ENCODE peak calls at places on chromosomes 4 and X, in seven cellular contexts. One of them, this sample, is unnamed.

GRCh38 chr4:53763813-53764597 is 172.7 kb upstream of the LNX1 start:
- DNase-seq in psoas muscle: no peak
- DNase-seq in choroid plexus epithelial cell: peak
- DNase-seq in body of pancreas: no peak
- DNase-seq in WTC11: no peak
- DNase-seq in esophagus squamous epithelium: no peak
- DNase-seq in suprapubic skin: no peak
- DNase-seq in this sample: no peak

GRCh38 chr4:5366421-5366820 is 315.1 kb downstream of the STK32B start:
- DNase-seq in psoas muscle: no peak
- DNase-seq in choroid plexus epithelial cell: no peak
- DNase-seq in body of pancreas: no peak
- DNase-seq in WTC11: no peak
- DNase-seq in esophagus squamous epithelium: no peak
- DNase-seq in suprapubic skin: no peak
- DNase-seq in this sample: no peak

GRCh38 chrX:69522052-69522451 is 17.9 kb downstream of the NALF2 start:
- DNase-seq in psoas muscle: no peak
- DNase-seq in choroid plexus epithelial cell: no peak
- DNase-seq in body of pancreas: no peak
- DNase-seq in WTC11: no peak
- DNase-seq in esophagus squamous epithelium: no peak
- DNase-seq in suprapubic skin: no peak
- DNase-seq in this sample: no peak

GRCh38 chr4:162347492-162348213 is 183.9 kb upstream of the FSTL5 start:
- DNase-seq in psoas muscle: peak
- DNase-seq in choroid plexus epithelial cell: no peak
- DNase-seq in body of pancreas: no peak
- DNase-seq in WTC11: no peak
- DNase-seq in esophagus squamous epithelium: no peak
- DNase-seq in suprapubic skin: no peak
- DNase-seq in this sample: no peak

GRCh38 chr4:170741856-170742255 is 652.1 kb upstream of the AADAT start:
- DNase-seq in psoas muscle: no peak
- DNase-seq in choroid plexus epithelial cell: no peak
- DNase-seq in body of pancreas: no peak
- DNase-seq in WTC11: no peak
- DNase-seq in esophagus squamous epithelium: no peak
- DNase-seq in suprapubic skin: no peak
- DNase-seq in this sample: no peak

GRCh38 chr4:165325732-165326512 is 1.5 kb upstream of the MSMO1 start:
- DNase-seq in psoas muscle: no peak
- DNase-seq in choroid plexus epithelial cell: peak
- DNase-seq in body of pancreas: peak
- DNase-seq in WTC11: no peak
- DNase-seq in esophagus squamous epithelium: no peak
- DNase-seq in suprapubic skin: no peak
- DNase-seq in this sample: no peak

GRCh38 chr4:90127223-90127705 is at the start of gene CCSER1:
- DNase-seq in psoas muscle: peak
- DNase-seq in choroid plexus epithelial cell: peak
- DNase-seq in body of pancreas: peak
- DNase-seq in WTC11: peak
- DNase-seq in esophagus squamous epithelium: peak
- DNase-seq in suprapubic skin: peak
- DNase-seq in this sample: peak

GRCh38 chrX:18406531-18407266 is 18.7 kb upstream of the CDKL5 start:
- DNase-seq in psoas muscle: no peak
- DNase-seq in choroid plexus epithelial cell: no peak
- DNase-seq in body of pancreas: no peak
- DNase-seq in WTC11: no peak
- DNase-seq in esophagus squamous epithelium: no peak
- DNase-seq in suprapubic skin: no peak
- DNase-seq in this sample: no peak

GRCh38 chr4:2363056-2363719 is 55.3 kb downstream of the ZFYVE28 start:
- DNase-seq in psoas muscle: peak
- DNase-seq in choroid plexus epithelial cell: no peak
- DNase-seq in body of pancreas: peak
- DNase-seq in WTC11: no peak
- DNase-seq in esophagus squamous epithelium: no peak
- DNase-seq in suprapubic skin: no peak
- DNase-seq in this sample: no peak

GRCh38 chr4:3246458-3247398 is 2.2 kb upstream of the MSANTD1 start:
- DNase-seq in psoas muscle: no peak
- DNase-seq in choroid plexus epithelial cell: no peak
- DNase-seq in body of pancreas: no peak
- DNase-seq in WTC11: no peak
- DNase-seq in esophagus squamous epithelium: no peak
- DNase-seq in suprapubic skin: no peak
- DNase-seq in this sample: no peak

GRCh38 chrX:65920620-65921019 is 119.3 kb downstream of the VSIG4 start:
- DNase-seq in psoas muscle: no peak
- DNase-seq in choroid plexus epithelial cell: no peak
- DNase-seq in body of pancreas: no peak
- DNase-seq in WTC11: no peak
- DNase-seq in esophagus squamous epithelium: no peak
- DNase-seq in suprapubic skin: no peak
- DNase-seq in this sample: no peak

GRCh38 chr4:3865986-3866812 is 100.0 kb downstream of the ADRA2C start:
- DNase-seq in psoas muscle: no peak
- DNase-seq in choroid plexus epithelial cell: no peak
- DNase-seq in body of pancreas: no peak
- DNase-seq in WTC11: peak
- DNase-seq in esophagus squamous epithelium: no peak
- DNase-seq in suprapubic skin: peak
- DNase-seq in this sample: no peak

GRCh38 chr4:2186133-2186864 is 55.6 kb downstream of the HAUS3 start:
- DNase-seq in psoas muscle: no peak
- DNase-seq in choroid plexus epithelial cell: peak
- DNase-seq in body of pancreas: peak
- DNase-seq in WTC11: peak
- DNase-seq in esophagus squamous epithelium: no peak
- DNase-seq in suprapubic skin: no peak
- DNase-seq in this sample: peak

GRCh38 chr4:150033937-150034336 is 44.3 kb upstream of the DCLK2 start:
- DNase-seq in psoas muscle: no peak
- DNase-seq in choroid plexus epithelial cell: peak
- DNase-seq in body of pancreas: peak
- DNase-seq in WTC11: no peak
- DNase-seq in esophagus squamous epithelium: no peak
- DNase-seq in suprapubic skin: no peak
- DNase-seq in this sample: peak

GRCh38 chr4:13530823-13531608 is 13.3 kb downstream of the NKX3-2 start:
- DNase-seq in psoas muscle: no peak
- DNase-seq in choroid plexus epithelial cell: no peak
- DNase-seq in body of pancreas: no peak
- DNase-seq in WTC11: peak
- DNase-seq in esophagus squamous epithelium: no peak
- DNase-seq in suprapubic skin: no peak
- DNase-seq in this sample: no peak

GRCh38 chrX:153494061-153494460 is 719 bp upstream of the BGN start:
- DNase-seq in psoas muscle: peak
- DNase-seq in choroid plexus epithelial cell: peak
- DNase-seq in body of pancreas: no peak
- DNase-seq in WTC11: no peak
- DNase-seq in esophagus squamous epithelium: no peak
- DNase-seq in suprapubic skin: no peak
- DNase-seq in this sample: no peak

GRCh38 chrX:49070988-49071387 is 2.8 kb downstream of the PRAF2 start:
- DNase-seq in psoas muscle: no peak
- DNase-seq in choroid plexus epithelial cell: no peak
- DNase-seq in body of pancreas: no peak
- DNase-seq in WTC11: no peak
- DNase-seq in esophagus squamous epithelium: no peak
- DNase-seq in suprapubic skin: no peak
- DNase-seq in this sample: no peak

GRCh38 chr4:19224820-19225219 is 1026.9 kb upstream of the SLIT2 start:
- DNase-seq in psoas muscle: no peak
- DNase-seq in choroid plexus epithelial cell: peak
- DNase-seq in body of pancreas: no peak
- DNase-seq in WTC11: no peak
- DNase-seq in esophagus squamous epithelium: no peak
- DNase-seq in suprapubic skin: no peak
- DNase-seq in this sample: no peak

GRCh38 chr4:26029512-26030131 is 115.6 kb downstream of the SMIM20 start:
- DNase-seq in psoas muscle: no peak
- DNase-seq in choroid plexus epithelial cell: no peak
- DNase-seq in body of pancreas: no peak
- DNase-seq in WTC11: peak
- DNase-seq in esophagus squamous epithelium: no peak
- DNase-seq in suprapubic skin: peak
- DNase-seq in this sample: no peak

GRCh38 chr4:90127706-90128345 is 632 bp downstream of the CCSER1 start:
- DNase-seq in psoas muscle: peak
- DNase-seq in choroid plexus epithelial cell: no peak
- DNase-seq in body of pancreas: peak
- DNase-seq in WTC11: peak
- DNase-seq in esophagus squamous epithelium: no peak
- DNase-seq in suprapubic skin: no peak
- DNase-seq in this sample: no peak

GRCh38 chr4:18882468-18882867 is 860.9 kb upstream of the LCORL start:
- DNase-seq in psoas muscle: no peak
- DNase-seq in choroid plexus epithelial cell: peak
- DNase-seq in body of pancreas: no peak
- DNase-seq in WTC11: no peak
- DNase-seq in esophagus squamous epithelium: no peak
- DNase-seq in suprapubic skin: no peak
- DNase-seq in this sample: no peak

GRCh38 chr4:54539500-54540029 is 118.2 kb upstream of the KIT start:
- DNase-seq in psoas muscle: peak
- DNase-seq in choroid plexus epithelial cell: peak
- DNase-seq in body of pancreas: peak
- DNase-seq in WTC11: peak
- DNase-seq in esophagus squamous epithelium: no peak
- DNase-seq in suprapubic skin: peak
- DNase-seq in this sample: peak

GRCh38 chr4:34732170-34732569 is 1512.1 kb downstream of the ARAP2 start:
- DNase-seq in psoas muscle: no peak
- DNase-seq in choroid plexus epithelial cell: peak
- DNase-seq in body of pancreas: no peak
- DNase-seq in WTC11: no peak
- DNase-seq in esophagus squamous epithelium: no peak
- DNase-seq in suprapubic skin: no peak
- DNase-seq in this sample: no peak

GRCh38 chrX:18886344-18887161 is 97.4 kb downstream of the PHKA2 start:
- DNase-seq in psoas muscle: peak
- DNase-seq in choroid plexus epithelial cell: peak
- DNase-seq in body of pancreas: peak
- DNase-seq in WTC11: peak
- DNase-seq in esophagus squamous epithelium: no peak
- DNase-seq in suprapubic skin: peak
- DNase-seq in this sample: peak

GRCh38 chr4:55395218-55395528 is 584 bp upstream of the TMEM165 start:
- DNase-seq in psoas muscle: no peak
- DNase-seq in choroid plexus epithelial cell: no peak
- DNase-seq in body of pancreas: no peak
- DNase-seq in WTC11: no peak
- DNase-seq in esophagus squamous epithelium: no peak
- DNase-seq in suprapubic skin: no peak
- DNase-seq in this sample: no peak

GRCh38 chrX:38987135-38987780 is 186.0 kb downstream of the MID1IP1 start:
- DNase-seq in psoas muscle: no peak
- DNase-seq in choroid plexus epithelial cell: no peak
- DNase-seq in body of pancreas: no peak
- DNase-seq in WTC11: no peak
- DNase-seq in esophagus squamous epithelium: no peak
- DNase-seq in suprapubic skin: no peak
- DNase-seq in this sample: peak

GRCh38 chr4:56307423-56307822 is 79.9 kb downstream of the AASDH start:
- DNase-seq in psoas muscle: no peak
- DNase-seq in choroid plexus epithelial cell: no peak
- DNase-seq in body of pancreas: no peak
- DNase-seq in WTC11: no peak
- DNase-seq in esophagus squamous epithelium: no peak
- DNase-seq in suprapubic skin: no peak
- DNase-seq in this sample: no peak

DNA sequence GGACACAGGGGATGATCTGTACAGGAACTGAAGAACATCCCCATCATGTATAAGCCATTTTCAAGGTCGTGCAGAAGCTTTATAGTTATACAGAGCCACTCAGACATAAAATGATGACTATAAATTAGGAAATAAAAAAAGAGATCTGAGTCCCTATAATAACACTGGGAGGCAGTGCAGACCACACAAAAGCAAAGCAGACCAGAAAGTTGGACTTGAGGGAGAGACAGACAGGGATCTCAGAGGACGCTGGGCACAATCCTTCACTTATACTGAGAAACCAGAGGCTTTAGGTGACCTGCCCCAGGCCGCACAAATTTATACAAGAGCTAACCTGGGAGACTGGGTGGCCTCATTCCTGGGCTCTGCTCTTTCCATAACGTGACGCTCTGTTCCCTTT is 70.5 kb downstream of the HADH start:
- DNase-seq in psoas muscle: no peak
- DNase-seq in choroid plexus epithelial cell: peak
- DNase-seq in body of pancreas: peak
- DNase-seq in WTC11: no peak
- DNase-seq in esophagus squamous epithelium: no peak
- DNase-seq in suprapubic skin: no peak
- DNase-seq in this sample: no peak
- TF ChIP-seq CTCF in psoas muscle: peak
- TF ChIP-seq CTCF in choroid plexus epithelial cell: peak
- TF ChIP-seq CTCF in body of pancreas: no peak
- TF ChIP-seq CTCF in WTC11: no peak
- TF ChIP-seq CTCF in esophagus squamous epithelium: no peak
- TF ChIP-seq CTCF in suprapubic skin: no peak
- TF ChIP-seq CTCF in this sample: no peak

GRCh38 chrX:22192419-22193086 is 80.2 kb upstream of the CBLL2 start:
- DNase-seq in psoas muscle: peak
- DNase-seq in choroid plexus epithelial cell: peak
- DNase-seq in body of pancreas: peak
- DNase-seq in WTC11: peak
- DNase-seq in esophagus squamous epithelium: peak
- DNase-seq in suprapubic skin: peak
- DNase-seq in this sample: peak
- TF ChIP-seq CTCF in psoas muscle: peak
- TF ChIP-seq CTCF in choroid plexus epithelial cell: peak
- TF ChIP-seq CTCF in body of pancreas: peak
- TF ChIP-seq CTCF in WTC11: peak
- TF ChIP-seq CTCF in esophagus squamous epithelium: peak
- TF ChIP-seq CTCF in suprapubic skin: peak
- TF ChIP-seq CTCF in this sample: peak

GRCh38 chrX:373641-374471 is 12.9 kb downstream of the PPP2R3B start:
- DNase-seq in psoas muscle: no peak
- DNase-seq in choroid plexus epithelial cell: peak
- DNase-seq in body of pancreas: no peak
- DNase-seq in WTC11: peak
- DNase-seq in esophagus squamous epithelium: no peak
- DNase-seq in suprapubic skin: no peak
- DNase-seq in this sample: no peak
- TF ChIP-seq CTCF in psoas muscle: no peak
- TF ChIP-seq CTCF in choroid plexus epithelial cell: no peak
- TF ChIP-seq CTCF in body of pancreas: no peak
- TF ChIP-seq CTCF in WTC11: no peak
- TF ChIP-seq CTCF in esophagus squamous epithelium: no peak
- TF ChIP-seq CTCF in suprapubic skin: no peak
- TF ChIP-seq CTCF in this sample: no peak

GRCh38 chr4:73593631-73594241 is 26.5 kb downstream of the RASSF6 start:
- DNase-seq in psoas muscle: no peak
- DNase-seq in choroid plexus epithelial cell: peak
- DNase-seq in body of pancreas: peak
- DNase-seq in WTC11: no peak
- DNase-seq in esophagus squamous epithelium: no peak
- DNase-seq in suprapubic skin: no peak
- DNase-seq in this sample: no peak
- TF ChIP-seq CTCF in psoas muscle: peak
- TF ChIP-seq CTCF in choroid plexus epithelial cell: peak
- TF ChIP-seq CTCF in body of pancreas: peak
- TF ChIP-seq CTCF in WTC11: no peak
- TF ChIP-seq CTCF in esophagus squamous epithelium: peak
- TF ChIP-seq CTCF in suprapubic skin: peak
- TF ChIP-seq CTCF in this sample: peak

GRCh38 chrX:24241822-24242648 is 71.8 kb downstream of the SUPT20HL2 start:
- DNase-seq in psoas muscle: no peak
- DNase-seq in choroid plexus epithelial cell: peak
- DNase-seq in body of pancreas: peak
- DNase-seq in WTC11: no peak
- DNase-seq in esophagus squamous epithelium: no peak
- DNase-seq in suprapubic skin: no peak
- DNase-seq in this sample: no peak
- TF ChIP-seq CTCF in psoas muscle: peak
- TF ChIP-seq CTCF in choroid plexus epithelial cell: peak
- TF ChIP-seq CTCF in body of pancreas: peak
- TF ChIP-seq CTCF in WTC11: no peak
- TF ChIP-seq CTCF in esophagus squamous epithelium: no peak
- TF ChIP-seq CTCF in suprapubic skin: no peak
- TF ChIP-seq CTCF in this sample: no peak

This sample was measured in transverse colon.